ENCODE peak calls at places on chromosomes 5 and 9, in eight cellular contexts. H is PC-9, Z is body of pancreas, C is adrenal gland, I is left ventricle myocardium inferior, E is neuronal stem cell, Q is breast epithelium, J is OCI-LY7. G is an unnamed sample. For H3K4me1, the result is how much of the 10 kb centered on the place peaks cover.

GRCh38 chr9:38346811-38347735 is 45.4 kb upstream of the ALDH1B1 start:
- DNase-seq in H (no peak), Z (peak), C (peak), I (no peak), E (no peak), Q (no peak), J (no peak), G (peak)

GRCh38 chr9:38068866-38069628 is at the start of gene SHB:
- DNase-seq in H (peak), Z (peak), C (peak), I (peak), E (peak), Q (peak), J (peak), G (peak)

GRCh38 chr9:26329974-26330373 is 562.6 kb downstream of the CAAP1 start:
- DNase-seq in H (no peak), Z (no peak), C (no peak), I (no peak), E (no peak), Q (no peak), J (no peak), G (no peak)

GRCh38 chr5:107668154-107668932 is 2.4 kb downstream of the EFNA5 start:
- DNase-seq in H (no peak), Z (no peak), C (no peak), I (no peak), E (no peak), Q (no peak), J (peak), G (no peak)

GRCh38 chr9:79883073-79883645 is 311.4 kb downstream of the TLE4 start:
- DNase-seq in H (no peak), Z (no peak), C (no peak), I (peak), E (no peak), Q (no peak), J (peak), G (no peak)

GRCh38 chr5:138588013-138588788 is 13.0 kb upstream of the HSPA9 start:
- DNase-seq in H (no peak), Z (no peak), C (no peak), I (no peak), E (no peak), Q (no peak), J (no peak), G (no peak)

GRCh38 chr9:68778635-68779034 is 73.6 kb downstream of the PIP5K1B start:
- DNase-seq in H (no peak), Z (no peak), C (no peak), I (no peak), E (no peak), Q (no peak), J (no peak), G (no peak)

GRCh38 chr5:65152131-65152530 is 329.6 kb downstream of the ADAMTS6 start:
- DNase-seq in H (no peak), Z (no peak), C (no peak), I (no peak), E (no peak), Q (no peak), J (no peak), G (no peak)

GRCh38 chr9:135249191-135249590 is 161.7 kb downstream of the OLFM1 start:
- DNase-seq in H (no peak), Z (no peak), C (no peak), I (peak), E (no peak), Q (no peak), J (no peak), G (peak)

GRCh38 chr5:176560364-176560763 is 11.2 kb downstream of the CDHR2 start:
- DNase-seq in H (no peak), Z (no peak), C (no peak), I (no peak), E (no peak), Q (no peak), J (no peak), G (no peak)

GRCh38 chr5:10409504-10409903 is 32.2 kb upstream of the ROPN1L start:
- DNase-seq in H (no peak), Z (no peak), C (no peak), I (no peak), E (no peak), Q (no peak), J (no peak), G (no peak)

GRCh38 chr9:37417252-37417803 is 5.2 kb upstream of the GRHPR start:
- DNase-seq in H (no peak), Z (no peak), C (no peak), I (no peak), E (no peak), Q (no peak), J (peak), G (no peak)

GRCh38 chr5:177425801-177426565 is 493 bp upstream of the GRK6 start:
- DNase-seq in H (peak), Z (peak), C (peak), I (peak), E (peak), Q (peak), J (peak), G (peak)

GRCh38 chr5:1087428-1087827 is 24.4 kb downstream of the SLC12A7 start:
- DNase-seq in H (no peak), Z (no peak), C (no peak), I (no peak), E (no peak), Q (no peak), J (no peak), G (no peak)

GRCh38 chr9:109087795-109088194 is 32.0 kb downstream of the TMEM245 start:
- DNase-seq in H (no peak), Z (no peak), C (no peak), I (no peak), E (no peak), Q (no peak), J (no peak), G (no peak)
- H3K4me1 ChIP-seq in H (under half), Z (under half), C (under half), I (under half), E (under half), Q (under half), J (under half), G (under half)

GRCh38 chr9:127915801-127916664 is 808 bp downstream of the ST6GALNAC4 start:
- DNase-seq in H (no peak), Z (peak), C (no peak), I (no peak), E (no peak), Q (no peak), J (peak), G (no peak)

GRCh38 chr9:127912296-127912695 is 4.5 kb downstream of the ST6GALNAC4 start:
- DNase-seq in H (no peak), Z (no peak), C (no peak), I (no peak), E (no peak), Q (no peak), J (no peak), G (no peak)

GRCh38 chr9:127912882-127913281 is 4.0 kb downstream of the ST6GALNAC4 start:
- DNase-seq in H (no peak), Z (no peak), C (peak), I (no peak), E (no peak), Q (no peak), J (no peak), G (no peak)

GRCh38 chr9:127915325-127915752 is 1.5 kb downstream of the ST6GALNAC4 start:
- DNase-seq in H (no peak), Z (peak), C (no peak), I (no peak), E (no peak), Q (no peak), J (no peak), G (no peak)

DNA sequence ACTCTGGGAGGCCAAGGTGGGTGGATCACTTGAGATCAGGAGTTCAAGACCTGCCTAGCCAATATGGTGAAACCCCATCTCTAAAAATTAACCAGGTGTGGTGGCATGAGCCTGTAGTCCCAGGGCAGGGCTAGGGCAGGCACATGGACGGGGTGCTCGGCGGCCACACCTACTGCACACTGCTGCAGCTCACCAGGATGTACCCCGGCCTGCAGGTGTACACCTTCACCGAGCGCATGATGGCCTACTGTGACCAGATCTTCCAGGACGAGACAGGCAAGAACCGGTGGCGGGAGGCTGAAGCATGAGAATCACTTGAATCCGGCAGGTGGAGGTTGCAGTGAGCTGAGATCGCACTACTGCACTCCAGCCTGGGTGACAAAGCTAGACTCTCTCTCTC is 3.2 kb downstream of the ST6GALNAC4 start:
- DNase-seq in H (no peak), Z (no peak), C (no peak), I (no peak), E (no peak), Q (no peak), J (no peak), G (no peak)
- H3K4me1 ChIP-seq in H (under half), Z (under half), C (under half), I (under half), E (under half), Q (under half), J (half or more), G (under half)

GRCh38 chr5:119301210-119301609 is 54.6 kb upstream of the TNFAIP8 start:
- DNase-seq in H (no peak), Z (no peak), C (no peak), I (no peak), E (no peak), Q (no peak), J (no peak), G (no peak)
- H3K4me1 ChIP-seq in H (under half), Z (under half), C (under half), I (under half), E (under half), Q (under half), J (under half), G (under half)

GRCh38 chr5:150616024-150616470 is 24.4 kb upstream of the SYNPO start:
- DNase-seq in H (peak), Z (peak), C (peak), I (peak), E (no peak), Q (no peak), J (no peak), G (no peak)

GRCh38 chr5:150615141-150615699 is 25.2 kb upstream of the SYNPO start:
- DNase-seq in H (peak), Z (peak), C (peak), I (peak), E (no peak), Q (no peak), J (no peak), G (no peak)

GRCh38 chr5:150613991-150614650 is 26.3 kb upstream of the SYNPO start:
- DNase-seq in H (no peak), Z (peak), C (peak), I (peak), E (no peak), Q (no peak), J (no peak), G (no peak)

GRCh38 chr5:150612905-150613670 is 27.4 kb upstream of the SYNPO start:
- DNase-seq in H (no peak), Z (peak), C (no peak), I (no peak), E (no peak), Q (no peak), J (no peak), G (no peak)

GRCh38 chr5:150614651-150615040 is 25.8 kb upstream of the SYNPO start:
- DNase-seq in H (no peak), Z (no peak), C (no peak), I (no peak), E (no peak), Q (no peak), J (no peak), G (no peak)
- H3K4me1 ChIP-seq in H (under half), Z (half or more), C (under half), I (half or more), E (under half), Q (under half), J (under half), G (half or more)

DNA sequence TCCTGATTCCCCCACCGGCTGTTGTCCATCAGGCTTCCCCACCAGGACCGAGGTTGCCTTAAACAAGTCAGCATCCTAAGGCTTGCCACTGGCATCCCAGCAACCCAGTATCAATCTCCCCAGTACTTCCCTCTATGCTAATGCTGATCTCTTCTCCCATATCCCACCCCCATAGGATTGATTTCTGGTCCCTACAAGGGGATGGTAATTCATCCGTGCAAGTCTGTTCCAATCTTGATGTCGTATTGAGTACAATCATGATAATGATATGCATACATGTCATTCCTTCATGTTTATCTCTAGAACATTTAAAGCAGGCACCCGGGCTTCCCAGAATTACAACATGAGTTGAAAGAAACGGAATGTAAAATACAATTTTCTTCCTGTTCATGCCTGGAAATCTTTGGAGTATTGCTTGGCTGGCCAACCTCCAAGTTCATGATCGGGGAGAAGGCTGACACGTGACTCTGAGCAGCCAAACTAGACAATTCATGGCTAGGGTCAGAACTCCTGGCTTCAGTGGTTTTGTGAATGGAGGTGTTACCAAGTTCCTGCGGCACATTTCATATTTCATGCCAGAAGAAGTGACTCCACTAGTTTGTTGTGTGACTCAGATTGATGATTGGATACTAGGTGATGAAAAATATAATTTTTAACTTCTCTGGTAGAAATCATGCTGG is 66.7 kb downstream of the C9orf152 start:
- DNase-seq in H (peak), Z (peak), C (peak), I (no peak), E (no peak), Q (no peak), J (no peak), G (peak)
- H3K4me1 ChIP-seq in H (under half), Z (under half), C (under half), I (half or more), E (under half), Q (under half), J (half or more), G (under half)

G was measured in sigmoid colon.